ENCODE peak calls at places on chromosomes 12 and 14, in ten cellular contexts. U is heart left ventricle, Q is AG10803, F is AG09309, G is lower leg skin, E is IMR-90, D is osteocyte, L is GM06990, B is body of pancreas, Y is upper lobe of right lung. C is an unnamed sample.

GRCh38 chr12:44812062-44812461 is 64.1 kb downstream of the NELL2 start:
- DNase-seq in U (no peak), Q (no peak), F (no peak), G (no peak), E (no peak), D (no peak), L (no peak), B (no peak), Y (no peak), C (no peak)

GRCh38 chr14:104361101-104361591 is 218.4 kb upstream of the C14orf180 start:
- DNase-seq in U (no peak), Q (no peak), F (no peak), G (no peak), E (no peak), D (no peak), L (no peak), B (no peak), Y (no peak), C (no peak)

GRCh38 chr12:65533177-65533883 is 254.8 kb downstream of the MSRB3 start:
- DNase-seq in U (no peak), Q (peak; percentile 49), F (no peak), G (no peak), E (peak; percentile 52), D (no peak), L (no peak), B (no peak), Y (no peak), C (peak; percentile 24)

GRCh38 chr14:96002511-96002884 is 36.7 kb upstream of the C14orf132 start:
- DNase-seq in U (no peak), Q (no peak), F (no peak), G (no peak), E (no peak), D (no peak), L (no peak), B (no peak), Y (no peak), C (no peak)

GRCh38 chr12:26062566-26062965 is 62.3 kb downstream of the BHLHE41 start:
- DNase-seq in U (no peak), Q (peak; percentile 77), F (peak; percentile 24), G (no peak), E (peak; percentile 57), D (no peak), L (no peak), B (no peak), Y (no peak), C (no peak)

GRCh38 chr14:24071144-24071697 is at the start of gene CPNE6:
- DNase-seq in U (no peak), Q (no peak), F (no peak), G (no peak), E (no peak), D (no peak), L (no peak), B (no peak), Y (no peak), C (no peak)

GRCh38 chr14:91244501-91244901 is at the start of gene GPR68:
- DNase-seq in U (peak; percentile 52), Q (peak; percentile 84), F (peak; percentile 62), G (peak; percentile 55), E (peak; percentile 73), D (no peak), L (no peak), B (peak; percentile 35), Y (no peak), C (peak; percentile 44)

GRCh38 chr14:33914676-33915516 is 36.0 kb downstream of the EGLN3 start:
- DNase-seq in U (peak; percentile 16), Q (peak; percentile 48), F (peak; percentile 8), G (no peak), E (peak; percentile 14), D (no peak), L (no peak), B (no peak), Y (no peak), C (no peak)

GRCh38 chr14:95480109-95480886 is 36.2 kb downstream of the SYNE3 start:
- DNase-seq in U (peak; percentile 50), Q (peak; percentile 52), F (peak; percentile 28), G (peak; percentile 80), E (peak; percentile 31), D (no peak), L (peak; percentile 63), B (peak; percentile 56), Y (no peak), C (no peak)

GRCh38 chr12:12676605-12677004 is 19.4 kb downstream of the GPR19 start:
- DNase-seq in U (no peak), Q (no peak), F (no peak), G (no peak), E (no peak), D (no peak), L (no peak), B (no peak), Y (no peak), C (no peak)

GRCh38 chr12:13661005-13661887 is 320.2 kb downstream of the GRIN2B start:
- DNase-seq in U (peak; percentile 31), Q (peak; percentile 72), F (peak; percentile 14), G (peak; percentile 21), E (peak; percentile 47), D (no peak), L (no peak), B (peak; percentile 58), Y (no peak), C (peak; percentile 55)

GRCh38 chr14:91889477-91890211 is 22.3 kb upstream of the TC2N start:
- DNase-seq in U (peak; percentile 59), Q (no peak), F (no peak), G (no peak), E (no peak), D (no peak), L (no peak), B (peak; percentile 97), Y (no peak), C (no peak)

GRCh38 chr14:58954052-58954451 is 234.4 kb upstream of the DAAM1 start:
- DNase-seq in U (no peak), Q (no peak), F (no peak), G (no peak), E (no peak), D (no peak), L (no peak), B (no peak), Y (no peak), C (no peak)

GRCh38 chr12:68334136-68334535 is 2.0 kb upstream of the MDM1 start:
- DNase-seq in U (no peak), Q (no peak), F (no peak), G (no peak), E (no peak), D (no peak), L (no peak), B (peak; percentile 5), Y (no peak), C (no peak)
- TF ChIP-seq CTCF in U (no peak), Q (no peak), F (no peak), G (no peak), E (no peak), D (peak; percentile 27), L (peak; percentile 33), B (no peak), Y (no peak), C (no peak)

DNA sequence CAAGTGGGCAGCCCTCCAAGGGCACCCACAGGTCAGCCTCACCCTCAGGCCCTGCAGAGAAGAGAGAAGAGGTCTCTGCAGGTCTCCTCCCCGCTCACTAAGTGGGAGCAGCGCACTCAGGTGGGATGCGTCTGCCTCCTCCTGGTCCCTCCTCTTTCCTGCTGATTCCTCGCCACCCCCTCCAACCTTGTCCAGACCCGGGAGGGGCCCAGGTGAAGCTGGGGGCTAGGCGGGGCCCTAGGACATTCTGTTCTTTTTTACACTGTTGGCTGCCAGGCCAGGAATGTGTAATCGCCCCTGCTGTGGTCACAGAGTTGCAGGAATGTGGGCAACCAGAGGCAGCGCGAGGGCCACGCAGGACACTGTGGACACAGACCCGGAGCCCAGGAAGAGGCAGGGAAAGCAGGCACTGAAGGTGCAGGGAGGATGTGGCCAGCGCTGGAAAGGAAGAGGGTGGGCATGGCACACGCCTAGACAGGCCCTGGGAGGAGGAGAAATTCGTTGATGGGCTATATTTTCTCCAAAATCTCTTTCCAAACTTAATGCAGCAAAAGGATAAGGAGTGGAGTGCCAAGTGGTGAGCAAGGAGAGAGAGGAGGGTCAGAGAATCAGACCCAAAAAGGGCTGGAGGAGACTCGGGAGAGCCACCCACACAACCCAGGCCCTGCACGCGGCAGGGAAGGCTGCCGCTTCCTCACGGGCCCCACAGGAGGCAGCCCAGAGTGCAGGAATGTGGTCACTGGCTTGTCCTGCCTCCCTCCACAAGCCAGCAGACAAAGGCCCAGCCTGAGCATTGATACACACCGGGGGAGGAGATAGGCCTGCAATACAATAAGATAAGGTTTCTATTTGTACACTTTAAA is 947 bp upstream of the SCNN1A start:
- DNase-seq in U (peak; percentile 36), Q (peak; percentile 68), F (no peak), G (no peak), E (peak; percentile 64), D (no peak), L (no peak), B (peak; percentile 84), Y (peak; percentile 93), C (peak; percentile 47)
- TF ChIP-seq CTCF in U (peak; percentile 52), Q (peak; percentile 62), F (peak; percentile 63), G (no peak), E (peak; percentile 54), D (peak; percentile 51), L (no peak), B (peak; percentile 45), Y (peak; percentile 55), C (peak; percentile 24)

DNA sequence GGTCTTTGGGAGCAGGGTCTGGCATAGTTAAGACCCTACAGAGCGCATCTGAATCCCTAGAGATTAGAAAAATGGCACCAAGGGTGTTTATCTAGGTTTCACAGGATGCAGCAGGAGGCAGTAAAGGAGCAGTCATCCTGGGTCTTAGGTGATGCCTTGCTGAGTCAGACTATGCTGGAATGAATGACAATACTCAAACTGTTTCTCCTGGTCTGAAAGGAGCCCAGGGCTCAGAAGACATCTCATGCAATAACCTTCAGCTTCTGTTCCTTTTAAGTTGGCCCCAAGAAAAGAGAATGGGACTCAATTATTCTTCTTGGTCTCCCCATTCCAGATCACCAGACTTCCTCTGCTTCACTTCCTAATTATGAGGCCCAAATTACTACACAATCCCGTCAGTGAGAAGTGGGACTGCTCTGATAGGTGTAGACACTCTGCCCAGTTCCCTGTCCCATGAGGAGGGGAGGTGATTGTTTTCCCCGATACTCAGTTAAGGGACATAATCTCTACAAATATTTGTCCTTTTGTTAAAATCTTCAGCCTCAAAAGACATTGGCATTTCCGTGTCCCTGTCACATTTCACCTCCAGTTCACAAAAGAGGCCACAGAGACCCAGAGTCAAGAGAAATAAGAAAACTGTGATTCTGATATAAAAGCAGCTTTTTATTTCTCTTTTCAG is 14.8 kb upstream of the APOF start:
- DNase-seq in U (no peak), Q (no peak), F (no peak), G (no peak), E (peak; percentile 62), D (no peak), L (no peak), B (no peak), Y (no peak), C (no peak)
- TF ChIP-seq CTCF in U (no peak), Q (no peak), F (peak; percentile 23), G (no peak), E (peak; percentile 52), D (no peak), L (no peak), B (no peak), Y (no peak), C (no peak)

DNA sequence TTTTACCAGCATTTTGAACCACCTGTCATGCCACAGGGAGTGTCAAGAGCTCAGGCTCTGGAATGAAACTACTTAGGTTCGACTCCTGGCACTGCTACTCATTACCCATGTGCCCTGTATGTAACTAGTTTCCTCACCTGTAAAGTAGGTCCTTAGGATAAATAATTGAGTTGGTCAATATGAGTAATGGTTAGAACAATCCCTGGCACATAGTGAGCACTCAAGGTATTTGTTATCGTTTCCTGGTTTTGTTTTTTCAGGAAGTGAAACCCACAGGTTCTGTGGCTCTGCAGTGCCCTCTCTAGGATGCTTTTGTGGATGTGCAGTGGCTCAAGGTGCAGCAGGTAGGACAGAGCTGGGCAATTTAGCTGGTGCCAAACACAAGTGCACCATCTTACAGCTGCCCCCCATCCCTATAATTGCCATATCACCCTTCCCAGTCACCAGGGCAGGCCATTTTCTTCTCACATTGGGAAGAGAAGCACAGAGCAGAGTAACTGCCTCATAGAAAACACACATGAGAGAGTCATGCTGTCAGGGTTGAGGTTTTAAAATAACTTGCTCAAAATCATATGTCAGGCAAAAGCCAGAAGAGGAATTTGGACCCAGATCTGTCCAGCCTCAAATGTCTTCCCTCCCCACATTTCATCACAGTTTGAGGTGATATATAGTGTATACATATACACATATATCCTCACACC is 297.5 kb downstream of the RPAP3 start:
- DNase-seq in U (no peak), Q (no peak), F (no peak), G (no peak), E (no peak), D (no peak), L (peak; percentile 48), B (peak; percentile 48), Y (no peak), C (no peak)
- TF ChIP-seq CTCF in U (peak; percentile 30), Q (no peak), F (no peak), G (no peak), E (peak; percentile 12), D (peak; percentile 23), L (peak; percentile 65), B (peak; percentile 55), Y (peak; percentile 47), C (no peak)

C was measured in nephron progenitor cell.